ENCODE peak calls at places on chromosome 1, in five cellular contexts. F is lower lobe of right lung; I is psoas muscle; X is stimulated activated CD8-positive, alpha-beta memory T cell treated with anti-CD3 and anti-CD28 coated beads, Interleukin-2, amount 100 ng/mL, for 1 hour; Z is MCF 10A. V is an unnamed sample.

GRCh38 chr1:222950892-222951291 is 136.1 kb downstream of the DISP1 start:
- DNase-seq in F (no peak), I (no peak), X (no peak), Z (peak), V (no peak)

GRCh38 chr1:1833456-1833855 is 55.2 kb upstream of the NADK start:
- DNase-seq in F (no peak), I (no peak), X (no peak), Z (no peak), V (no peak)

GRCh38 chr1:108913105-108913948 is 36.5 kb downstream of the GPSM2 start:
- DNase-seq in F (no peak), I (no peak), X (no peak), Z (peak), V (no peak)

GRCh38 chr1:1198423-1199140 is 7.8 kb downstream of the TNFRSF18 start:
- DNase-seq in F (peak), I (peak), X (no peak), Z (no peak), V (no peak)

GRCh38 chr1:156652131-156652991 is 10.4 kb downstream of the BCAN start:
- DNase-seq in F (no peak), I (no peak), X (no peak), Z (peak), V (no peak)

GRCh38 chr1:23423415-23424170 is 955 bp downstream of the TCEA3 start:
- DNase-seq in F (peak), I (peak), X (no peak), Z (no peak), V (peak)

GRCh38 chr1:167054946-167055630 is 35.1 kb downstream of the GPA33 start:
- DNase-seq in F (no peak), I (no peak), X (no peak), Z (no peak), V (no peak)

GRCh38 chr1:52751589-52752306 is 25.5 kb downstream of the ZYG11B start:
- DNase-seq in F (no peak), I (no peak), X (no peak), Z (no peak), V (no peak)

GRCh38 chr1:62076286-62076685 is 118.4 kb upstream of the L1TD1 start:
- DNase-seq in F (no peak), I (no peak), X (no peak), Z (peak), V (no peak)

GRCh38 chr1:44707112-44707881 is 23.7 kb downstream of the RNU5D-1 start:
- DNase-seq in F (no peak), I (no peak), X (no peak), Z (peak), V (no peak)

GRCh38 chr1:230186874-230187273 is 119.8 kb downstream of the GALNT2 start:
- DNase-seq in F (no peak), I (no peak), X (no peak), Z (no peak), V (no peak)

GRCh38 chr1:27503961-27504587 is 14.1 kb upstream of the WASF2 start:
- DNase-seq in F (peak), I (no peak), X (no peak), Z (no peak), V (peak)

GRCh38 chr1:10046356-10047085 is 13.8 kb downstream of the UBE4B start:
- DNase-seq in F (no peak), I (peak), X (no peak), Z (no peak), V (no peak)

GRCh38 chr1:74773540-74773939 is 40.6 kb downstream of the TYW3 start:
- DNase-seq in F (no peak), I (no peak), X (no peak), Z (no peak), V (no peak)

GRCh38 chr1:114274621-114275317 is 121.1 kb upstream of the SYT6 start:
- DNase-seq in F (no peak), I (no peak), X (no peak), Z (no peak), V (no peak)

GRCh38 chr1:224582041-224582440 is 34.1 kb upstream of the CNIH3 start:
- DNase-seq in F (no peak), I (no peak), X (no peak), Z (no peak), V (no peak)